ENCODE peak calls at places on chromosomes 11 and 22, in four cellular contexts. B, Z, O and S are unnamed samples.

GRCh38 chr11:12088047-12088481 is 22.3 kb upstream of the MICAL2 start:
- DNase-seq in O (no peak), Z (no peak), B (no peak), S (peak)

GRCh38 chr11:132028380-132029240 is 658.2 kb downstream of the NTM start:
- DNase-seq in B (peak), Z (peak), O (peak), S (peak)

GRCh38 chr11:31767665-31768064 is 43.5 kb downstream of the PAX6 start:
- DNase-seq in B (no peak), Z (no peak), O (no peak), S (no peak)

GRCh38 chr11:17458268-17458667 is 18.4 kb downstream of the ABCC8 start:
- DNase-seq in Z (no peak), O (no peak), B (no peak), S (no peak)

GRCh38 chr11:74524501-74524900 is 31.0 kb upstream of the LIPT2 start:
- DNase-seq in Z (no peak), B (no peak), O (no peak), S (no peak)

GRCh38 chr11:9691865-9692264 is 28.0 kb downstream of the SWAP70 start:
- DNase-seq in Z (no peak), O (no peak), B (no peak), S (peak)

GRCh38 chr22:37922177-37922576 is 16.1 kb downstream of the MICALL1 start:
- DNase-seq in O (no peak), Z (no peak), B (no peak), S (no peak)

GRCh38 chr22:26573026-26573662 is 16.8 kb downstream of the TPST2 start:
- DNase-seq in O (no peak), Z (no peak), B (no peak), S (no peak)

GRCh38 chr11:17634776-17635550 is 84.4 kb upstream of the MYOD1 start:
- DNase-seq in O (no peak), B (no peak), Z (no peak), S (no peak)

GRCh38 chr11:70226967-70227366 is 23.9 kb downstream of the FADD start:
- DNase-seq in Z (no peak), B (peak), O (no peak), S (peak)

GRCh38 chr22:26957176-26957575 is 299.8 kb downstream of the MIAT start:
- DNase-seq in O (no peak), Z (no peak), B (no peak), S (no peak)

GRCh38 chr11:126661051-126661450 is 305.6 kb downstream of the ST3GAL4 start:
- DNase-seq in O (no peak), Z (no peak), B (no peak), S (no peak)

DNA sequence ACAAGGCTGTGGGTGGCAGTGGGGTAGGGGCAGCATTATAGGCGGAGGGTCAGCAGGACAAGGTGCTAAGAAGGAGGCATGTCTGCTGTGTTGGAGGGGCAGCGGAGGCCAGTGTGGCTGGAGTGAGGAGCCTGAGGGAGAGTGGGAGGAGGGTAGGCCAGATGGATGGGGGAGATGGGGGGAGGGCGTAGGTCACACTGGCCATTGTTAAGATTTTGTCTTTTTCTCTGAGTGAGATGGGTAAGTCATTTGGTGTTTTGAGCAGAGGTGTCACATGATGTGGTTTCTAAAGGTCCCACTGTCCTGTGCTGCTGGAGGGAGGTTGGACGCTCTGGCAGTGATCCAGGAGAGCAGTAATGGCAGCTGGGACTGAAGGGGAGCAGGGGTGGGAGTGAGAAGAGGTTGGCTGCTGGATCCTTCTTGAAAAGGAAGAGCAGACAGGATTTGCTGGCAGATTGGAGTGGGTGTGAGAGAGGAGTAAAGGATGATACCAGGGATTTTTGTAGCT is 9.8 kb downstream of the PPP6R3 start:
- DNase-seq in O (no peak), B (no peak), Z (no peak), S (no peak)
- H3K27ac ChIP-seq in O (no peak), B (no peak), Z (no peak), S (no peak)

GRCh38 chr11:76638267-76639197 is 32.0 kb downstream of the LRRC32 start:
- DNase-seq in O (no peak), Z (peak), B (no peak), S (no peak)

GRCh38 chr11:76640540-76640939 is 30.0 kb downstream of the LRRC32 start:
- DNase-seq in O (peak), B (peak), Z (no peak), S (no peak)

GRCh38 chr11:76637491-76638266 is 32.9 kb downstream of the LRRC32 start:
- DNase-seq in Z (peak), B (peak), O (no peak), S (no peak)

GRCh38 chr11:76641905-76642304 is 28.6 kb downstream of the LRRC32 start:
- DNase-seq in Z (no peak), B (no peak), O (no peak), S (no peak)

GRCh38 chr11:76639621-76640020 is 30.9 kb downstream of the LRRC32 start:
- DNase-seq in O (no peak), Z (no peak), B (no peak), S (no peak)
- H3K4me2 ChIP-seq in O (no peak), Z (no peak), B (no peak), S (no peak)

GRCh38 chr11:97722065-97722464 is 1298.7 kb upstream of the CNTN5 start:
- DNase-seq in Z (peak), B (no peak), O (no peak), S (no peak)
- H2AFZ ChIP-seq in Z (no peak), B (no peak), O (no peak), S (no peak)

DNA sequence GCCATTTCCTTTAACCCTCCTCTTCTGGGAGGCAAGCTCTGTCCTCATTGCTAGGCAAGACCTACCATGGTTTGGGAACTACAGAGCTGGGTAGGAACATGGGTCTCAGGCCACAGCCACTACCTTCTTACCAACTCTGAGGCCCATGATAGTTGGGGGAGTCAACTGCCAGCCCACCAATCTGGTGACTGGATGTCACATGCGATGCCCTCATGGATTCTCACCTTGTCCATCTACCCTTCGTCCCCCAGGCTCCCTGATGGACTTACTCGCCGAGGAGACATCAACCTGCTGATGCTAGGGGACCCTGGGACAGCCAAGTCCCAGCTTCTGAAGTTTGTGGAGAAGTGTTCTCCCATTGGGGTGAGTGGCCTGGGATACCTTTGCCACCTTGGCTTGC is 13.7 kb downstream of the MCM5 start:
- DNase-seq in Z (no peak), B (no peak), O (no peak), S (no peak)
- H3K27ac ChIP-seq in Z (no peak), B (no peak), O (no peak), S (no peak)

DNA sequence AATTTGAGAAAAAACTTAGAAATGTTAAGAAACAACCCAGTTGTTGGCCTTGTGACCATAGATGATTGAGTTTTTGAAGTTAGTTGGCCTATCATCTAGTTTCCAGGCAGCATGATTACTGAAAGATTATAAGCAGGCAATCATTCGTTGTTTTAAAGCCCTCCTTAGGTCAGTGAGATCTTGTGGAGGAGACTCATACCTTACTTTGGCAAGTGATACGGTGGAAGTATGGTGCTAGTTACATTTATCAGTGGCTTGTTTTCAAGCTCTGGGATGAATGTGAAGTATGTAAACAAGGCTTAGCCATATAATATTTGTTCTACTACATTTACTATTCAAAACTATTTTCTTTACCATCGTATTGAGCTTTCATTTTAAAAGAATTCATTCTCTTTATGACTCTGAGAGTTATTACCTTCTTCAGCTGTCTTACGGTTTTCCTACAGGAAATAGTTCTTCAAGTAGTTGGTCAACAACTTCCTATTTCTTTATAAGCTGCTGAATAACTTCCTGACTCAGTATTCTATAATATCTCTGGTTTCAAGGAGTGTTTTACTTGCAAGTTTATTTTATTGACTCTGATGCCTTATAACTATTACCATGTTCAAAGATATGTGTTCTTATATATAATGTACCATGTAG is 7.3 kb downstream of the YAP1 start:
- DNase-seq in Z (no peak), O (no peak), B (no peak), S (peak)
- H3K4me2 ChIP-seq in Z (peak), O (no peak), B (no peak), S (peak)

DNA sequence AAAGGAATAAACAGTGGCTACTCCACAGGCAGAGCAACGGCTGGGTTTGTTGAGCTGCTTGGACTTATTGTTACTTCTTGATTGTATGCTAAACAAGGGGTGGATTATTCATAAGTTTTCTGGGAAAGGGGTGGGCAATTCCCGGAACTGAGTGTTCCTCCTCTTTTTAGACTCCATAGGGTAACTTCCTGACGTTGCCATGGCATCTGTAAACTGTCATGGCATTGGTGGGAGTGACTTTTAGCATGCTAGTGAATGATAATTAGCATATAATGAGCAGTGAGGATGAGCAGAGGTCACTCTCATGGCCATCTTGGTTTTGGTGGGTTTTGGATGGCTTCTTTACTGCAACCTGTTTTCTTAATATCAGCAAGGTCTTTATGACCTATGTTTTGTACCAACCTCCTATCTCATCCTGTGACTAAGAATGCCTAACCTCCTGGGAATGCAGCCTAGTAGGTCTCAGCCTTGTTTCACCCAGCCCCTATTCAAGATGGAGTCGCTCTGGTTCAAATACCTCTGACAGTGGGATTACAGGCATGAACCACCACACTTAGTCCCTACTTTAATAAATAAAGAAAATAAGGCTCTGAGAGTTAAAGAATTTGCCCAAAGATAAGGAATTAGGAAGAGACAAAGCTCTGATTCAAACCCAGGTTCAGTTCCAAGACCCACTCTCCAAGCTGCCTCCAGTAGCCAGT is 65.6 kb upstream of the CLMP start:
- DNase-seq in B (no peak), Z (no peak), O (no peak), S (no peak)
- H2AFZ ChIP-seq in B (no peak), Z (peak), O (peak), S (peak)

GRCh38 chr22:39174498-39175120 is 22.1 kb upstream of the CBX7 start:
- DNase-seq in O (peak), Z (peak), B (peak), S (peak)
- H3K27ac ChIP-seq in O (peak), Z (peak), B (peak), S (peak)

DNA sequence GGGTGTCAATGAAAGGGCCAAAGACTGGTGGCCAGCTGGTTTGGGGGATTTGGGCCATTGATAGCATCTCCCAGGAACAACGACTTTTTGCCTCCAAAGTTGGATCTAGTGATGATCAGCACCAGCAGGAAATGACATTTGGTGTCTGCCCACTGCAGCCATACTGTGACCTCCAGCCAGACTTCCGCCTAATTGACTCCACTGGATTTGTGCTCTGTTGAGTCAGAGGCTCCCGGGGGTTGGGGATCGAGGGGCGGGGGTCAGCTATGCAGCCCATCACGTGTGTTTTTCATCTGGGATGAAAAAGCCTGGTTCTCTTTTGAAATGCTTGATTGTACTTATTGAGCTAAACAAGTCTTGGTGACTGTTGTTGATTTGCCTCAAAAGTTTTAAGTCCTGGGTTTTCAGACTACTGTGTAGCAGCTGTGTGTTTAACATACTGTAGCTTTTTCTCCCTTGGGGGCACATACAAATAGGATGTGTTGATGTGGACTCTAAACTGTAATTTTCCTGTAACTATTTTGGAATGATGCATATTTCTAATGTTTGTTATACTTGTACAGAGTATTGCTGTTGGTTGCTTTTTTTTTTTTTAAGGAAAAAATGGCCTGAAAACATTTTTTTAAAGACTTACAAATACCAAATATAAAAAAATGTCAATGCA is 46.3 kb upstream of the OR4B1 start:
- DNase-seq in B (no peak), O (no peak), Z (no peak), S (peak)
- H3K4me2 ChIP-seq in B (no peak), O (no peak), Z (no peak), S (peak)

GRCh38 chr11:59891781-59892181 is 13.2 kb downstream of the OOSP3 start:
- DNase-seq in Z (peak), O (peak), B (peak), S (peak)

GRCh38 chr11:59898652-59899051 is 20.1 kb downstream of the OOSP3 start:
- DNase-seq in O (no peak), B (no peak), Z (no peak), S (no peak)

GRCh38 chr11:59899532-59899931 is 20.9 kb downstream of the OOSP3 start:
- DNase-seq in Z (no peak), B (peak), O (no peak), S (no peak)

GRCh38 chr11:59898046-59898445 is 19.5 kb downstream of the OOSP3 start:
- DNase-seq in Z (no peak), B (no peak), O (no peak), S (no peak)

GRCh38 chr11:59894616-59895015 is 16.0 kb downstream of the OOSP3 start:
- DNase-seq in O (no peak), Z (no peak), B (no peak), S (no peak)
- H2AFZ ChIP-seq in O (no peak), Z (no peak), B (no peak), S (no peak)